ENCODE peak calls at places on chromosomes 1 and 21, in four cellular contexts. T is cardiac muscle cell, V is spleen, D is colonic mucosa. O is an unnamed sample.

GRCh38 chr1:44355582-44356305 is 687 bp upstream of the ERI3 start:
- DNase-seq in T (no peak), V (no peak), D (no peak), O (no peak)

GRCh38 chr1:184693011-184693410 is 61.6 kb downstream of the EDEM3 start:
- DNase-seq in T (no peak), V (no peak), D (no peak), O (no peak)

GRCh38 chr1:243396424-243396823 is 140.6 kb downstream of the SDCCAG8 start:
- DNase-seq in T (no peak), V (no peak), D (no peak), O (no peak)

GRCh38 chr1:40628903-40629292 is 36.6 kb downstream of the RIMS3 start:
- DNase-seq in T (no peak), V (no peak), D (no peak), O (no peak)

GRCh38 chr1:41534181-41535076 is 49.9 kb upstream of the EDN2 start:
- DNase-seq in T (no peak), V (peak; percentile 38), D (no peak), O (no peak)

GRCh38 chr21:32994305-32994704 is 31.4 kb upstream of the OLIG2 start:
- DNase-seq in T (no peak), V (no peak), D (no peak), O (no peak)

GRCh38 chr1:44819594-44820327 is 11.4 kb downstream of the BTBD19 start:
- DNase-seq in T (peak; percentile 91), V (peak; percentile 94), D (peak; percentile 84), O (peak; percentile 56)

GRCh38 chr1:107401704-107402103 is 260.9 kb downstream of the NTNG1 start:
- DNase-seq in T (no peak), V (no peak), D (no peak), O (no peak)

GRCh38 chr1:25519624-25520023 is 23.8 kb upstream of the LDLRAP1 start:
- DNase-seq in T (no peak), V (no peak), D (no peak), O (no peak)

GRCh38 chr21:45558044-45558721 is 15.9 kb upstream of the SLC19A1 start:
- DNase-seq in T (no peak), V (peak; percentile 78), D (no peak), O (no peak)

GRCh38 chr1:48823161-48823560 is 46.5 kb upstream of the BEND5 start:
- DNase-seq in T (peak; percentile 14), V (no peak), D (no peak), O (no peak)

GRCh38 chr21:41361786-41362604 is at the start of gene MX2:
- DNase-seq in T (no peak), V (peak; percentile 91), D (peak; percentile 61), O (no peak)

GRCh38 chr1:200040516-200041138 is 13.1 kb downstream of the NR5A2 start:
- DNase-seq in T (no peak), V (no peak), D (peak; percentile 74), O (no peak)

GRCh38 chr21:36235058-36235582 is 78.5 kb downstream of the DOP1B start:
- DNase-seq in T (peak; percentile 92), V (peak; percentile 22), D (peak; percentile 28), O (no peak)

GRCh38 chr1:156898151-156898550 is 4.6 kb downstream of the PEAR1 start:
- DNase-seq in T (no peak), V (peak; percentile 85), D (no peak), O (no peak)

GRCh38 chr1:230878584-230878975 is 10.3 kb upstream of the C1orf198 start:
- DNase-seq in T (no peak), V (no peak), D (no peak), O (no peak)

GRCh38 chr1:18681423-18681835 is 50.8 kb downstream of the PAX7 start:
- DNase-seq in T (peak; percentile 59), V (no peak), D (no peak), O (peak; percentile 8)

GRCh38 chr1:167109125-167109524 is 15.2 kb downstream of the STYXL2 start:
- DNase-seq in T (no peak), V (no peak), D (no peak), O (no peak)

GRCh38 chr1:8206397-8206796 is 111.5 kb upstream of the SLC45A1 start:
- DNase-seq in T (no peak), V (no peak), D (no peak), O (no peak)

GRCh38 chr1:221097479-221098281 is 218.4 kb downstream of the HLX start:
- DNase-seq in T (no peak), V (no peak), D (no peak), O (no peak)

GRCh38 chr1:94239796-94240195 is 2.4 kb upstream of the ARHGAP29 start:
- DNase-seq in T (no peak), V (no peak), D (no peak), O (no peak)
- H3K27ac ChIP-seq in T (no peak overlapping the region), V (no peak overlapping the region), D (no peak overlapping the region), O (no peak overlapping the region)

GRCh38 chr21:28635541-28635940 is 357.1 kb downstream of the LTN1 start:
- DNase-seq in T (no peak), V (no peak), D (no peak), O (no peak)

GRCh38 chr21:28633803-28634572 is 358.7 kb downstream of the LTN1 start:
- DNase-seq in T (no peak), V (no peak), D (no peak), O (no peak)

GRCh38 chr21:28636988-28637691 is 355.5 kb downstream of the LTN1 start:
- DNase-seq in T (no peak), V (no peak), D (no peak), O (no peak)

GRCh38 chr21:28627691-28628090 is 365.0 kb downstream of the LTN1 start:
- DNase-seq in T (no peak), V (no peak), D (no peak), O (no peak)

GRCh38 chr21:28632718-28633408 is 359.8 kb downstream of the LTN1 start:
- DNase-seq in T (peak; percentile 36), V (no peak), D (no peak), O (peak; percentile 15)
- H3K4me3 ChIP-seq in T (no peak overlapping the region), V (no peak overlapping the region), D (no peak overlapping the region), O (no peak overlapping the region)

GRCh38 chr1:240827786-240828185 is 215.8 kb upstream of the GREM2 start:
- DNase-seq in T (no peak), V (no peak), D (no peak), O (no peak)

GRCh38 chr1:240831191-240831631 is 219.3 kb upstream of the GREM2 start:
- DNase-seq in T (no peak), V (no peak), D (no peak), O (no peak)

GRCh38 chr1:240833057-240833456 is 221.1 kb upstream of the GREM2 start:
- DNase-seq in T (no peak), V (no peak), D (no peak), O (no peak)

GRCh38 chr1:240831922-240832321 is 220.0 kb upstream of the GREM2 start:
- DNase-seq in T (no peak), V (no peak), D (no peak), O (no peak)
- TF ChIP-seq CTCF in T (no peak), V (no peak), D (no peak), O (no peak)

GRCh38 chr1:145871994-145872411 is 13.1 kb upstream of the PIAS3 start:
- DNase-seq in T (peak; percentile 13), V (peak; percentile 91), D (no peak), O (no peak)
- H3K27ac ChIP-seq in T (no peak overlapping the region), V (peak overlapping the region; percentile 58), D (peak overlapping the region; percentile 67), O (peak overlapping the region; percentile 82)

DNA sequence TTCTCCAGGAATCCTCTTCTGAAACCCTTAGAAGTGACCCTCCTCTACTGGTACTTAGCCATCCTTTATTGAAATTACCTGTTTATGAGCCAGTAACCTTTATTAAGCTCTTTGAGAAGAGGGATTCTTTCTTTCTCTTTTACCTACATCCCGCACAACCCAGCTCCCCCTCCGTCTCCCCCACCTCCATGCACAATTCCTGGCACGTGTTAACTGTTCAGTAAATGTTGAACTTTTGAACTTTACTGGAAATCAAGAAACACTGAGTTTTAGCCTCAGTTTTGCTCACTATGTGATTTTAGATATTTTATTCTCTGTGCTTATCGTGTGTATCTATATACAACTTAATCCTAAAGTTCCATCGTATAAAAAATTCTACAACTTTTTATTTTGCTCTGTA is 1.8 kb downstream of the TMED5 start:
- DNase-seq in T (no peak), V (no peak), D (no peak), O (no peak)
- H3K4me3 ChIP-seq in T (peak overlapping the region; percentile 50), V (peak overlapping the region; percentile 83), D (peak overlapping the region; percentile 83), O (peak overlapping the region; percentile 89)

GRCh38 chr21:43979654-43980053 is 32.5 kb upstream of the TRAPPC10 start:
- DNase-seq in T (no peak), V (no peak), D (no peak), O (no peak)
- TF ChIP-seq CTCF in T (peak; percentile 10), V (no peak), D (no peak), O (no peak)

O was measured in prostate gland.